ENCODE peak calls at places on chromosome 7, in seven cellular contexts. B is foreskin fibroblast, R is endothelial cell, Q is cardiac muscle cell, C is A673, H is neural crest cell, I is Calu3. U is an unnamed sample.

GRCh38 chr7:132255898-132256297 is 320.4 kb downstream of the PLXNA4 start:
- DNase-seq in B (no peak), R (no peak), Q (peak), C (peak), H (no peak), I (peak), U (no peak)

GRCh38 chr7:87028636-87029035 is 30.8 kb downstream of the ELAPOR2 start:
- DNase-seq in B (no peak), R (no peak), Q (no peak), C (no peak), H (no peak), I (no peak), U (no peak)

GRCh38 chr7:109437957-109438356 is 868.3 kb downstream of the DNAJB9 start:
- DNase-seq in B (no peak), R (no peak), Q (no peak), C (no peak), H (no peak), I (no peak), U (no peak)

GRCh38 chr7:45598697-45599520 is 24.7 kb downstream of the ADCY1 start:
- DNase-seq in B (no peak), R (no peak), Q (no peak), C (no peak), H (peak), I (no peak), U (no peak)

GRCh38 chr7:43766564-43766963 is 8.1 kb downstream of the BLVRA start:
- DNase-seq in B (no peak), R (no peak), Q (peak), C (no peak), H (no peak), I (no peak), U (no peak)

GRCh38 chr7:156903232-156903909 is 10.4 kb upstream of the LMBR1 start:
- DNase-seq in B (peak), R (no peak), Q (no peak), C (no peak), H (no peak), I (peak), U (no peak)

GRCh38 chr7:18574676-18575075 is 79.1 kb downstream of the HDAC9 start:
- DNase-seq in B (no peak), R (no peak), Q (no peak), C (no peak), H (no peak), I (no peak), U (no peak)

GRCh38 chr7:63789378-63790176 is 209.1 kb upstream of the ZNF722 start:
- DNase-seq in B (no peak), R (no peak), Q (no peak), C (no peak), H (no peak), I (no peak), U (no peak)

GRCh38 chr7:37231613-37232012 is 217.1 kb downstream of the ELMO1 start:
- DNase-seq in B (no peak), R (no peak), Q (no peak), C (no peak), H (no peak), I (no peak), U (no peak)

GRCh38 chr7:155921804-155922506 is 109.7 kb upstream of the SHH start:
- DNase-seq in B (no peak), R (no peak), Q (no peak), C (no peak), H (no peak), I (peak), U (no peak)

GRCh38 chr7:117127585-117128168 is 174.4 kb downstream of the ST7 start:
- DNase-seq in B (peak), R (peak), Q (peak), C (peak), H (peak), I (peak), U (peak)

GRCh38 chr7:113402005-113402404 is 283.7 kb upstream of the SMIM30 start:
- DNase-seq in B (no peak), R (no peak), Q (no peak), C (no peak), H (no peak), I (no peak), U (no peak)

GRCh38 chr7:105126436-105126975 is 112.5 kb downstream of the KMT2E start:
- DNase-seq in B (no peak), R (no peak), Q (no peak), C (no peak), H (no peak), I (no peak), U (no peak)

GRCh38 chr7:116733924-116734591 is 62.1 kb downstream of the MET start:
- DNase-seq in B (no peak), R (no peak), Q (no peak), C (no peak), H (no peak), I (no peak), U (no peak)

GRCh38 chr7:1407883-1408282 is 51.4 kb downstream of the MICALL2 start:
- DNase-seq in B (no peak), R (no peak), Q (no peak), C (no peak), H (no peak), I (no peak), U (no peak)

GRCh38 chr7:832292-832967 is at the start of gene SUN1:
- DNase-seq in B (peak), R (peak), Q (peak), C (no peak), H (no peak), I (peak), U (peak)

GRCh38 chr7:50620418-50620817 is 55.2 kb upstream of the DDC start:
- DNase-seq in B (no peak), R (no peak), Q (no peak), C (no peak), H (no peak), I (no peak), U (no peak)

DNA sequence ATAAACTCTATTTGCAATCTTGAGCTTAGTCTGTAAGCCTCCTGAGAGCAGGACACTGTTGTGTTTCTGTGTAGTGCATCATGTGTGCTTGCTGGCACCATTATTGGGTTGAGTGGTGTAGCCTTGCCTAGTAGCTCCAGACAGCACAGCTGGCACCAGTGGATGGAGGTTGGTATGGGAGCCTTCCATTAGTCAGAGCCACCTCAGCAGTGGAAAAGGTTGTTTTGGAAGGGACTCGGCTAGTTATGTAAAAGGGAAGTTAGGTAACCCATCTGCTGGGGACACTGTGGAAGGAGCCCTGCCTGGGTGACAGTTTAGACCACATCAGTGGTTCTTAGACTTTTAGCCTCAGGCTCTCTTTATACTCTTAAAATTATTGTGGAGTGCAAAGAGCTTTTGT is 16.3 kb downstream of the MINDY4 start:
- DNase-seq in B (no peak), R (no peak), Q (no peak), C (no peak), H (no peak), I (no peak), U (no peak)
- TF ChIP-seq CTCF in B (no peak), R (no peak), Q (no peak), C (no peak), H (no peak), I (no peak), U (no peak)

DNA sequence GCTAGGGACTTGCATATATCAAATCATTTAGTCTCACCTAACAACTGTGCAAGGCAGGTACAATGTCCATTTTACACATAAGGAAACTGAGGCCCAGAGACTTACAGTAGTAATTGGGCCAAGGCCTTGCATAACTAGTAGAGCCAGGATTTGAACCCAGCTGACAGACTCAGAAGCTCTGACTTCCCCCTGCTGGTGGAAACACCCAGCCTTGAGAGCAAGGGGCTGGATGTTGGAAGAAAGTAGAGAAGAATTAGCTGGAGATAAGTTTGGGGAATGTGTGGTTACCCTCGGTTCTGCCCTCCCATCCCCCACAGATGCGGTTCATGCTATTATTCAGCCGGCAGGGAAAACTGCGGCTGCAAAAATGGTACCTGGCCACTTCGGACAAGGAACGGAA is 2.0 kb downstream of the AP1S1 start:
- DNase-seq in B (no peak), R (no peak), Q (no peak), C (no peak), H (no peak), I (no peak), U (no peak)
- TF ChIP-seq CTCF in B (peak), R (no peak), Q (peak), C (peak), H (peak), I (no peak), U (peak)

DNA sequence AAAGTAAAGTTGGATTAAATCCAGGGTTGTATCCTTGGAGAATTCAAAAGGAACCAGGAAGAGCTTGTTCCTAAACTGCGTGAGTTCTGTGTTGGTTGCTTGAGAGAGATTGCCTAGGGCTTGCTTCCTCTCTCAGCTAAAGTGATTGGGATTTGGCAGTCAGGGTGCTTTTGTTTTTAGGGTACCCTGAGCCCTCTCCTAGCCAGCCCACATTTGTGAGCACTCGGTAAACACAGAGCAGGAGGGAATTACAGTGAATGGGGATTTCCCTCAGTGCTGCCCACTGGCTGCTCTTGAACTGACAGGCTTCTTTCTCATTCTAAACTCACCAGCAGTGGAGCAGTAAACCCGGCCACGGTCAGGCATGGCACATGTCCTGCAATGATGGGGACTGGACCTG is 146.9 kb downstream of the TPST1 start:
- DNase-seq in B (no peak), R (no peak), Q (no peak), C (no peak), H (no peak), I (no peak), U (no peak)
- TF ChIP-seq CTCF in B (no peak), R (no peak), Q (no peak), C (no peak), H (no peak), I (no peak), U (no peak)

GRCh38 chr7:128214463-128214862 is 26.6 kb upstream of the LEP start:
- DNase-seq in B (no peak), R (no peak), Q (no peak), C (no peak), H (no peak), I (no peak), U (no peak)
- TF ChIP-seq CTCF in B (no peak), R (no peak), Q (no peak), C (no peak), H (no peak), I (no peak), U (no peak)

GRCh38 chr7:85191383-85191782 is 4.5 kb upstream of the SEMA3D start:
- DNase-seq in B (no peak), R (no peak), Q (no peak), C (peak), H (no peak), I (no peak), U (no peak)
- TF ChIP-seq CTCF in B (peak), R (peak), Q (peak), C (peak), H (peak), I (no peak), U (peak)